ENCODE peak calls at places on chromosomes 4 and X, in six cellular contexts. J, F, R, Q, P and Y are unnamed samples.

GRCh38 chr4:45484740-45485139 is 639.1 kb downstream of the GABRG1 start:
- DNase-seq in J (no peak), F (no peak), R (no peak), Q (no peak), P (no peak), Y (no peak)

GRCh38 chrX:70174754-70175153 is 2.5 kb upstream of the DGAT2L6 start:
- DNase-seq in J (no peak), F (no peak), R (no peak), Q (no peak), P (no peak), Y (no peak)

GRCh38 chr4:20805716-20806115 is 105.5 kb downstream of the PACRGL start:
- DNase-seq in J (no peak), F (no peak), R (no peak), Q (no peak), P (no peak), Y (no peak)

GRCh38 chrX:151384807-151385206 is 12.2 kb upstream of the VMA21 start:
- DNase-seq in J (peak), F (no peak), R (no peak), Q (no peak), P (no peak), Y (no peak)

GRCh38 chrX:124501566-124501965 is 155.2 kb downstream of the SH2D1A start:
- DNase-seq in J (no peak), F (no peak), R (no peak), Q (no peak), P (no peak), Y (no peak)

GRCh38 chr4:121034010-121034409 is 38.3 kb downstream of the NDNF start:
- DNase-seq in J (no peak), F (no peak), R (no peak), Q (no peak), P (no peak), Y (no peak)

GRCh38 chrX:12958461-12958860 is 16.4 kb upstream of the TMSB4X start:
- DNase-seq in J (no peak), F (no peak), R (no peak), Q (no peak), P (no peak), Y (no peak)

GRCh38 chrX:120251471-120252011 is 929 bp downstream of the ZBTB33 start:
- DNase-seq in J (peak), F (no peak), R (no peak), Q (peak), P (peak), Y (no peak)

GRCh38 chrX:150361777-150362351 is 1.3 kb upstream of the MAMLD1 start:
- DNase-seq in J (no peak), F (no peak), R (no peak), Q (no peak), P (peak), Y (no peak)

GRCh38 chr4:139972305-139972704 is 181.7 kb downstream of the MAML3 start:
- DNase-seq in J (no peak), F (no peak), R (no peak), Q (no peak), P (no peak), Y (no peak)

GRCh38 chr4:168527560-168527959 is 30.7 kb downstream of the PALLD start:
- DNase-seq in J (no peak), F (no peak), R (no peak), Q (no peak), P (no peak), Y (no peak)

GRCh38 chrX:27444093-27444908 is 18.8 kb downstream of the PPP4R3C start:
- DNase-seq in J (no peak), F (no peak), R (no peak), Q (peak), P (no peak), Y (no peak)

GRCh38 chr4:150964754-150965153 is 50.3 kb downstream of the LRBA start:
- DNase-seq in J (no peak), F (no peak), R (no peak), Q (no peak), P (no peak), Y (no peak)

GRCh38 chrX:122026665-122027064 is 979.3 kb downstream of the GLUD2 start:
- DNase-seq in J (peak), F (no peak), R (no peak), Q (no peak), P (no peak), Y (no peak)

GRCh38 chr4:1191621-1192020 is 19.2 kb upstream of the SPON2 start:
- DNase-seq in J (no peak), F (no peak), R (no peak), Q (no peak), P (no peak), Y (no peak)

GRCh38 chr4:108007984-108008383 is 18.3 kb downstream of the HADH start:
- DNase-seq in J (no peak), F (no peak), R (no peak), Q (no peak), P (no peak), Y (no peak)

GRCh38 chr4:1628892-1629703 is 55.0 kb downstream of the FAM53A start:
- DNase-seq in J (no peak), F (peak), R (no peak), Q (peak), P (peak), Y (no peak)

GRCh38 chr4:54784188-54784671 is 126.5 kb downstream of the KIT start:
- DNase-seq in J (peak), F (no peak), R (no peak), Q (no peak), P (peak), Y (no peak)

GRCh38 chrX:110395877-110396276 is 37.2 kb downstream of the RTL9 start:
- DNase-seq in J (no peak), F (no peak), R (no peak), Q (no peak), P (no peak), Y (no peak)

GRCh38 chr4:666822-667544 is 7.1 kb downstream of the ATP5ME start:
- DNase-seq in J (no peak), F (no peak), R (no peak), Q (no peak), P (no peak), Y (no peak)

GRCh38 chrX:9562851-9563250 is 98.0 kb downstream of the TBL1X start:
- DNase-seq in J (no peak), F (no peak), R (no peak), Q (no peak), P (peak), Y (no peak)

GRCh38 chrX:25012433-25012735 is 3.4 kb downstream of the ARX start:
- DNase-seq in J (no peak), F (no peak), R (no peak), Q (no peak), P (no peak), Y (no peak)

GRCh38 chrX:45134775-45135174 is 65.9 kb downstream of the DIPK2B start:
- DNase-seq in J (no peak), F (no peak), R (no peak), Q (no peak), P (no peak), Y (no peak)

GRCh38 chrX:147875866-147876596 is 35.7 kb upstream of the FMR1 start:
- DNase-seq in J (no peak), F (no peak), R (no peak), Q (peak), P (no peak), Y (peak)

GRCh38 chrX:8815460-8816065 is 14.4 kb upstream of the FAM9A start:
- DNase-seq in J (peak), F (no peak), R (no peak), Q (peak), P (peak), Y (peak)

GRCh38 chrX:34810364-34810763 is 132.2 kb upstream of the FAM47B start:
- DNase-seq in J (no peak), F (no peak), R (no peak), Q (no peak), P (peak), Y (no peak)

GRCh38 chr4:8267077-8267476 is 2.5 kb upstream of the HTRA3 start:
- DNase-seq in J (no peak), F (no peak), R (peak), Q (peak), P (peak), Y (no peak)

GRCh38 chr4:128917781-128918180 is 108.3 kb downstream of the JADE1 start:
- DNase-seq in J (no peak), F (no peak), R (no peak), Q (no peak), P (no peak), Y (peak)

GRCh38 chrX:150533863-150534262 is 34.6 kb upstream of the MTM1 start:
- DNase-seq in J (no peak), F (no peak), R (no peak), Q (no peak), P (no peak), Y (no peak)

GRCh38 chrX:34559325-34559724 is 97.8 kb downstream of the TMEM47 start:
- DNase-seq in J (no peak), F (no peak), R (no peak), Q (peak), P (peak), Y (no peak)

GRCh38 chrX:337331-337831 is 18.8 kb upstream of the GTPBP6 start:
- DNase-seq in J (no peak), F (no peak), R (no peak), Q (no peak), P (no peak), Y (no peak)

GRCh38 chrX:10327651-10328050 is 170.9 kb downstream of the CLCN4 start:
- DNase-seq in J (no peak), F (no peak), R (no peak), Q (no peak), P (no peak), Y (no peak)

GRCh38 chr4:5461477-5461876 is 246.9 kb downstream of the EVC2 start:
- DNase-seq in J (no peak), F (no peak), R (no peak), Q (no peak), P (no peak), Y (no peak)

GRCh38 chr4:25925486-25926201 is 11.6 kb downstream of the SMIM20 start:
- DNase-seq in J (no peak), F (no peak), R (no peak), Q (peak), P (peak), Y (no peak)